ENCODE peak calls at places on chromosomes 13 and 19, in nine cellular contexts. One of them, this sample, is unnamed.

GRCh38 chr19:12769689-12770088 is 5.7 kb downstream of the HOOK2 start:
- DNase-seq in right atrium auricular region: no peak
- DNase-seq in HFF-Myc: no peak
- DNase-seq in astrocyte of the spinal cord: no peak
- DNase-seq in dorsolateral prefrontal cortex: no peak
- DNase-seq in RWPE2: no peak
- DNase-seq in CD4-positive, alpha-beta T cell: peak
- DNase-seq in choroid plexus epithelial cell: no peak
- DNase-seq in ovary: no peak
- DNase-seq in this sample: peak

GRCh38 chr19:28610731-28611130 is 602.2 kb downstream of the UQCRFS1 start:
- DNase-seq in dorsolateral prefrontal cortex: no peak
- DNase-seq in astrocyte of the spinal cord: no peak
- DNase-seq in right atrium auricular region: peak
- DNase-seq in HFF-Myc: no peak
- DNase-seq in ovary: no peak
- DNase-seq in RWPE2: no peak
- DNase-seq in CD4-positive, alpha-beta T cell: no peak
- DNase-seq in choroid plexus epithelial cell: no peak
- DNase-seq in this sample: no peak

GRCh38 chr19:6318772-6319171 is 14.6 kb downstream of the ACER1 start:
- DNase-seq in astrocyte of the spinal cord: peak
- DNase-seq in choroid plexus epithelial cell: peak
- DNase-seq in RWPE2: no peak
- DNase-seq in dorsolateral prefrontal cortex: no peak
- DNase-seq in CD4-positive, alpha-beta T cell: no peak
- DNase-seq in HFF-Myc: no peak
- DNase-seq in ovary: no peak
- DNase-seq in right atrium auricular region: no peak
- DNase-seq in this sample: no peak

GRCh38 chr13:111210488-111210887 is 95.4 kb downstream of the ARHGEF7 start:
- DNase-seq in dorsolateral prefrontal cortex: peak
- DNase-seq in choroid plexus epithelial cell: peak
- DNase-seq in ovary: no peak
- DNase-seq in RWPE2: no peak
- DNase-seq in HFF-Myc: no peak
- DNase-seq in astrocyte of the spinal cord: peak
- DNase-seq in right atrium auricular region: no peak
- DNase-seq in CD4-positive, alpha-beta T cell: no peak
- DNase-seq in this sample: no peak

GRCh38 chr13:106318941-106319411 is 216.5 kb downstream of the EFNB2 start:
- DNase-seq in astrocyte of the spinal cord: peak
- DNase-seq in RWPE2: peak
- DNase-seq in CD4-positive, alpha-beta T cell: no peak
- DNase-seq in choroid plexus epithelial cell: peak
- DNase-seq in right atrium auricular region: no peak
- DNase-seq in HFF-Myc: peak
- DNase-seq in ovary: no peak
- DNase-seq in dorsolateral prefrontal cortex: no peak
- DNase-seq in this sample: no peak

GRCh38 chr13:75705395-75705794 is 69.3 kb downstream of the LMO7 start:
- DNase-seq in astrocyte of the spinal cord: peak
- DNase-seq in right atrium auricular region: no peak
- DNase-seq in dorsolateral prefrontal cortex: no peak
- DNase-seq in CD4-positive, alpha-beta T cell: no peak
- DNase-seq in ovary: no peak
- DNase-seq in choroid plexus epithelial cell: peak
- DNase-seq in HFF-Myc: no peak
- DNase-seq in RWPE2: no peak
- DNase-seq in this sample: no peak

GRCh38 chr19:35379992-35380391 is 9.1 kb downstream of the GPR42 start:
- DNase-seq in HFF-Myc: no peak
- DNase-seq in RWPE2: peak
- DNase-seq in choroid plexus epithelial cell: no peak
- DNase-seq in astrocyte of the spinal cord: no peak
- DNase-seq in ovary: no peak
- DNase-seq in dorsolateral prefrontal cortex: no peak
- DNase-seq in CD4-positive, alpha-beta T cell: no peak
- DNase-seq in right atrium auricular region: no peak
- DNase-seq in this sample: no peak

GRCh38 chr13:77262198-77262597 is 64.7 kb downstream of the MYCBP2 start:
- DNase-seq in right atrium auricular region: no peak
- DNase-seq in ovary: no peak
- DNase-seq in astrocyte of the spinal cord: no peak
- DNase-seq in CD4-positive, alpha-beta T cell: no peak
- DNase-seq in RWPE2: no peak
- DNase-seq in dorsolateral prefrontal cortex: no peak
- DNase-seq in choroid plexus epithelial cell: no peak
- DNase-seq in HFF-Myc: no peak
- DNase-seq in this sample: no peak

GRCh38 chr19:39471756-39472536 is 8.7 kb upstream of the TIMM50 start:
- DNase-seq in astrocyte of the spinal cord: no peak
- DNase-seq in right atrium auricular region: no peak
- DNase-seq in choroid plexus epithelial cell: no peak
- DNase-seq in RWPE2: no peak
- DNase-seq in HFF-Myc: no peak
- DNase-seq in dorsolateral prefrontal cortex: no peak
- DNase-seq in CD4-positive, alpha-beta T cell: no peak
- DNase-seq in ovary: no peak
- DNase-seq in this sample: no peak

GRCh38 chr13:107680115-107680514 is 535.2 kb downstream of the LIG4 start:
- DNase-seq in dorsolateral prefrontal cortex: no peak
- DNase-seq in HFF-Myc: no peak
- DNase-seq in ovary: no peak
- DNase-seq in CD4-positive, alpha-beta T cell: no peak
- DNase-seq in astrocyte of the spinal cord: peak
- DNase-seq in RWPE2: no peak
- DNase-seq in right atrium auricular region: no peak
- DNase-seq in choroid plexus epithelial cell: peak
- DNase-seq in this sample: no peak

GRCh38 chr19:38430931-38431330 is 2.6 kb upstream of the RYR1 start:
- DNase-seq in right atrium auricular region: no peak
- DNase-seq in dorsolateral prefrontal cortex: no peak
- DNase-seq in astrocyte of the spinal cord: no peak
- DNase-seq in CD4-positive, alpha-beta T cell: no peak
- DNase-seq in ovary: no peak
- DNase-seq in RWPE2: no peak
- DNase-seq in HFF-Myc: no peak
- DNase-seq in choroid plexus epithelial cell: no peak
- DNase-seq in this sample: no peak

GRCh38 chr19:23305555-23305954 is 55.4 kb upstream of the ZNF724 start:
- DNase-seq in choroid plexus epithelial cell: peak
- DNase-seq in astrocyte of the spinal cord: no peak
- DNase-seq in ovary: no peak
- DNase-seq in RWPE2: no peak
- DNase-seq in HFF-Myc: no peak
- DNase-seq in dorsolateral prefrontal cortex: no peak
- DNase-seq in CD4-positive, alpha-beta T cell: no peak
- DNase-seq in right atrium auricular region: no peak
- DNase-seq in this sample: no peak

GRCh38 chr19:8081569-8082550 is 29.3 kb downstream of the CCL25 start:
- DNase-seq in right atrium auricular region: no peak
- DNase-seq in RWPE2: no peak
- DNase-seq in CD4-positive, alpha-beta T cell: no peak
- DNase-seq in ovary: no peak
- DNase-seq in HFF-Myc: no peak
- DNase-seq in dorsolateral prefrontal cortex: no peak
- DNase-seq in astrocyte of the spinal cord: no peak
- DNase-seq in choroid plexus epithelial cell: peak
- DNase-seq in this sample: no peak

GRCh38 chr19:44660081-44660480 is 11.2 kb upstream of the CEACAM19 start:
- DNase-seq in astrocyte of the spinal cord: no peak
- DNase-seq in choroid plexus epithelial cell: no peak
- DNase-seq in HFF-Myc: no peak
- DNase-seq in RWPE2: no peak
- DNase-seq in dorsolateral prefrontal cortex: no peak
- DNase-seq in right atrium auricular region: no peak
- DNase-seq in CD4-positive, alpha-beta T cell: no peak
- DNase-seq in ovary: no peak
- DNase-seq in this sample: no peak

GRCh38 chr19:55258828-55259539 is at the start of gene PPP6R1:
- DNase-seq in HFF-Myc: peak
- DNase-seq in ovary: peak
- DNase-seq in RWPE2: peak
- DNase-seq in choroid plexus epithelial cell: peak
- DNase-seq in dorsolateral prefrontal cortex: peak
- DNase-seq in astrocyte of the spinal cord: peak
- DNase-seq in right atrium auricular region: peak
- DNase-seq in CD4-positive, alpha-beta T cell: peak
- DNase-seq in this sample: peak

GRCh38 chr19:16303755-16304154 is 20.9 kb upstream of the KLF2 start:
- DNase-seq in HFF-Myc: no peak
- DNase-seq in dorsolateral prefrontal cortex: no peak
- DNase-seq in choroid plexus epithelial cell: no peak
- DNase-seq in RWPE2: no peak
- DNase-seq in astrocyte of the spinal cord: no peak
- DNase-seq in CD4-positive, alpha-beta T cell: no peak
- DNase-seq in right atrium auricular region: no peak
- DNase-seq in ovary: peak
- DNase-seq in this sample: no peak

DNA sequence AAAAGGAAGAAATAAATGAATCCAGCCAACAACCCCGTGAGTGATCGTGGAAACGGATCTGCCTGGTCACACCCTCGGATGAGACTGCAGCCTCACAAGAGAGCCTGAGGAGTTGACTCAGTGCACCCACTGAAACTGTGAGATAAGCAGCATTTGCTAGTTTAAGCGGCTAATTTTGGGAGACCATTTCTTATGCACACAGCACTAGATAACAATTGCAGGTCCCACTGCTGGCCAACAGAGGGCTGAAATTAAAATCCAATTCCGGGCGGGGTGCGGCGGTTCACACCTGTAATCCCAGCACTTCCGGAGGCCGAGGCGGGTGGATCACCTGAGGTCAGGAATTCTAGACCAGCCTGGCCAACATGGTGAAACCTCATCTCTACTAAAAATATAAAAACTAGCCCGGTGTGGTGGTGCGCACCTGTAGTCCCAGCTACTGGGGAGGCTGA is 3.6 kb downstream of the UQCR11 start:
- DNase-seq in right atrium auricular region: no peak
- DNase-seq in choroid plexus epithelial cell: peak
- DNase-seq in astrocyte of the spinal cord: no peak
- DNase-seq in HFF-Myc: no peak
- DNase-seq in RWPE2: no peak
- DNase-seq in CD4-positive, alpha-beta T cell: no peak
- DNase-seq in ovary: no peak
- DNase-seq in dorsolateral prefrontal cortex: no peak
- DNase-seq in this sample: no peak
- TF ChIP-seq CTCF in right atrium auricular region: no peak
- TF ChIP-seq CTCF in choroid plexus epithelial cell: peak
- TF ChIP-seq CTCF in astrocyte of the spinal cord: peak
- TF ChIP-seq CTCF in HFF-Myc: no peak
- TF ChIP-seq CTCF in RWPE2: no peak
- TF ChIP-seq CTCF in CD4-positive, alpha-beta T cell: no peak
- TF ChIP-seq CTCF in ovary: no peak
- TF ChIP-seq CTCF in dorsolateral prefrontal cortex: no peak
- TF ChIP-seq CTCF in this sample: no peak

DNA sequence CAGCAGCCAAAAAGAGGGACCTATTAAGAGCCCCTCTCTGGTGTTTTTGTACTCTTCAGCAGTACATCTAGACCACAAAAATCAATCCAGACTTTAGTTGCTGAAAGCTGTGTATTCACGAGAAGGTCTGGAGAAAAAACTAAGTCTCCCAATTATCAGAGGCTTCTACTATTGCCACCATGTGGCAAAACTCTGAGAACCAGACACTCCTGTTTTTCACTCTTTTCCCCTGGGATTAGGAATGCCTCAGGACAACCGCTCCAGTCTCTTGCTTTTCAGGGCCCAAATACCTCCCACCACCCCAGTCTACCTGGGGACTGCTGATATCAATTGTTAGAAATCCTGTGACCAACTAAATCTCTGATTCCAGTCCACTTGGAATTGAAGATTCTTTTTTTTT is 30.1 kb upstream of the OBI1 start:
- DNase-seq in right atrium auricular region: no peak
- DNase-seq in CD4-positive, alpha-beta T cell: no peak
- DNase-seq in ovary: no peak
- DNase-seq in HFF-Myc: no peak
- DNase-seq in RWPE2: no peak
- DNase-seq in dorsolateral prefrontal cortex: no peak
- DNase-seq in choroid plexus epithelial cell: peak
- DNase-seq in astrocyte of the spinal cord: no peak
- DNase-seq in this sample: no peak
- TF ChIP-seq CTCF in right atrium auricular region: peak
- TF ChIP-seq CTCF in CD4-positive, alpha-beta T cell: no peak
- TF ChIP-seq CTCF in ovary: no peak
- TF ChIP-seq CTCF in HFF-Myc: no peak
- TF ChIP-seq CTCF in RWPE2: peak
- TF ChIP-seq CTCF in dorsolateral prefrontal cortex: no peak
- TF ChIP-seq CTCF in choroid plexus epithelial cell: peak
- TF ChIP-seq CTCF in astrocyte of the spinal cord: no peak
- TF ChIP-seq CTCF in this sample: no peak

GRCh38 chr13:112606125-112607001 is 18.4 kb upstream of the TUBGCP3 start:
- DNase-seq in astrocyte of the spinal cord: peak
- DNase-seq in RWPE2: peak
- DNase-seq in HFF-Myc: no peak
- DNase-seq in dorsolateral prefrontal cortex: peak
- DNase-seq in ovary: peak
- DNase-seq in right atrium auricular region: peak
- DNase-seq in choroid plexus epithelial cell: peak
- DNase-seq in CD4-positive, alpha-beta T cell: peak
- DNase-seq in this sample: peak
- TF ChIP-seq CTCF in astrocyte of the spinal cord: peak
- TF ChIP-seq CTCF in RWPE2: peak
- TF ChIP-seq CTCF in HFF-Myc: peak
- TF ChIP-seq CTCF in dorsolateral prefrontal cortex: peak
- TF ChIP-seq CTCF in ovary: peak
- TF ChIP-seq CTCF in right atrium auricular region: peak
- TF ChIP-seq CTCF in choroid plexus epithelial cell: peak
- TF ChIP-seq CTCF in CD4-positive, alpha-beta T cell: peak
- TF ChIP-seq CTCF in this sample: peak

GRCh38 chr19:50230379-50231351 is 27.2 kb downstream of the MYH14 start:
- DNase-seq in choroid plexus epithelial cell: no peak
- DNase-seq in RWPE2: no peak
- DNase-seq in CD4-positive, alpha-beta T cell: no peak
- DNase-seq in dorsolateral prefrontal cortex: no peak
- DNase-seq in HFF-Myc: no peak
- DNase-seq in right atrium auricular region: no peak
- DNase-seq in astrocyte of the spinal cord: no peak
- DNase-seq in ovary: no peak
- DNase-seq in this sample: no peak
- TF ChIP-seq CTCF in choroid plexus epithelial cell: no peak
- TF ChIP-seq CTCF in RWPE2: no peak
- TF ChIP-seq CTCF in CD4-positive, alpha-beta T cell: no peak
- TF ChIP-seq CTCF in dorsolateral prefrontal cortex: no peak
- TF ChIP-seq CTCF in HFF-Myc: no peak
- TF ChIP-seq CTCF in right atrium auricular region: no peak
- TF ChIP-seq CTCF in astrocyte of the spinal cord: no peak
- TF ChIP-seq CTCF in ovary: no peak
- TF ChIP-seq CTCF in this sample: no peak

GRCh38 chr19:32138416-32138815 is 207.0 kb upstream of the ZNF507 start:
- DNase-seq in choroid plexus epithelial cell: no peak
- DNase-seq in CD4-positive, alpha-beta T cell: no peak
- DNase-seq in HFF-Myc: no peak
- DNase-seq in astrocyte of the spinal cord: no peak
- DNase-seq in ovary: no peak
- DNase-seq in RWPE2: no peak
- DNase-seq in dorsolateral prefrontal cortex: no peak
- DNase-seq in right atrium auricular region: no peak
- DNase-seq in this sample: no peak
- TF ChIP-seq CTCF in choroid plexus epithelial cell: no peak
- TF ChIP-seq CTCF in CD4-positive, alpha-beta T cell: no peak
- TF ChIP-seq CTCF in HFF-Myc: no peak
- TF ChIP-seq CTCF in astrocyte of the spinal cord: no peak
- TF ChIP-seq CTCF in ovary: no peak
- TF ChIP-seq CTCF in RWPE2: no peak
- TF ChIP-seq CTCF in dorsolateral prefrontal cortex: no peak
- TF ChIP-seq CTCF in right atrium auricular region: no peak
- TF ChIP-seq CTCF in this sample: no peak